ENCODE peak calls at places on chromosome 1, in six cellular contexts. F is thoracic aorta; H is C1 segment of cervical spinal cord; P is Jurkat, Clone E6-1; E is testis; S is stimulated activated CD4-positive, alpha-beta T cell treated with anti-CD3 and anti-CD28 coated beads, Interleukin-15, amount 100 ng/mL, for 24 hours. A is an unnamed sample.

GRCh38 chr1:241336335-241336734 is 20.7 kb downstream of the RGS7 start:
- DNase-seq in S (no peak), F (no peak), E (no peak), H (no peak), P (no peak), A (no peak)

GRCh38 chr1:27602510-27603319 is 1.2 kb downstream of the AHDC1 start:
- DNase-seq in H (peak), P (no peak), E (no peak), F (no peak), S (peak), A (peak)

GRCh38 chr1:5590717-5591116 is 401.5 kb downstream of the NPHP4 start:
- DNase-seq in H (no peak), S (no peak), P (no peak), E (no peak), F (no peak), A (no peak)

GRCh38 chr1:62962794-62963776 is 179.2 kb downstream of the ATG4C start:
- DNase-seq in P (peak), H (no peak), F (no peak), S (peak), E (peak), A (peak)

GRCh38 chr1:243621973-243622372 is 228.1 kb downstream of the AKT3 start:
- DNase-seq in H (no peak), P (no peak), S (no peak), F (no peak), E (no peak), A (no peak)

GRCh38 chr1:222073307-222073995 is 331.6 kb upstream of the DUSP10 start:
- DNase-seq in E (no peak), S (no peak), P (no peak), F (no peak), H (no peak), A (no peak)

GRCh38 chr1:155272466-155273133 is 704 bp downstream of the CLK2 start:
- DNase-seq in S (no peak), E (peak), F (no peak), H (no peak), P (no peak), A (peak)

GRCh38 chr1:6757719-6758435 is 27.4 kb upstream of the CAMTA1 start:
- DNase-seq in E (no peak), P (no peak), F (no peak), H (no peak), S (no peak), A (no peak)

GRCh38 chr1:147808025-147808424 is 47.6 kb upstream of the GJA5 start:
- DNase-seq in S (no peak), H (no peak), E (no peak), F (no peak), P (peak), A (peak)

GRCh38 chr1:248611883-248612282 is 14.4 kb upstream of the OR2T10 start:
- DNase-seq in S (peak), P (no peak), E (no peak), F (no peak), H (no peak), A (no peak)

GRCh38 chr1:13543927-13544556 is 30.2 kb upstream of the LRRC38 start:
- DNase-seq in H (peak), F (no peak), E (peak), P (no peak), S (no peak), A (peak)

GRCh38 chr1:47696911-47697441 is 259.1 kb downstream of the FOXD2 start:
- DNase-seq in F (no peak), E (no peak), H (peak), S (no peak), P (no peak), A (no peak)

GRCh38 chr1:49527606-49528305 is 496.0 kb downstream of the AGBL4 start:
- DNase-seq in H (no peak), F (no peak), E (no peak), P (no peak), S (no peak), A (no peak)

GRCh38 chr1:47992720-47993119 is 4.5 kb downstream of the TRABD2B start:
- DNase-seq in P (no peak), S (no peak), H (no peak), F (peak), E (no peak), A (no peak)

GRCh38 chr1:55155522-55155921 is 59.6 kb downstream of the USP24 start:
- DNase-seq in H (peak), S (no peak), F (no peak), E (no peak), P (peak), A (peak)

GRCh38 chr1:43814401-43814800 is 107.1 kb downstream of the ST3GAL3 start:
- DNase-seq in S (no peak), F (no peak), H (no peak), P (peak), E (no peak), A (no peak)

GRCh38 chr1:38072858-38073257 is 26.3 kb upstream of the POU3F1 start:
- DNase-seq in H (no peak), F (no peak), P (no peak), E (no peak), S (no peak), A (no peak)

GRCh38 chr1:53740621-53741105 is 1.7 kb upstream of the GLIS1 start:
- DNase-seq in S (no peak), F (no peak), P (no peak), E (no peak), H (peak), A (no peak)

GRCh38 chr1:42953182-42954180 is 5.2 kb downstream of the SLC2A1 start:
- DNase-seq in H (peak), S (no peak), E (no peak), F (no peak), P (no peak), A (no peak)

GRCh38 chr1:46623733-46624695 is 7.4 kb upstream of the MOB3C start:
- DNase-seq in E (peak), P (no peak), F (no peak), H (no peak), S (no peak), A (no peak)

GRCh38 chr1:33383974-33384767 is 46.7 kb downstream of the PHC2 start:
- DNase-seq in S (no peak), P (no peak), F (no peak), E (no peak), H (peak), A (peak)

GRCh38 chr1:91245437-91245836 is 159.2 kb downstream of the HFM1 start:
- DNase-seq in F (no peak), P (no peak), S (no peak), E (no peak), H (no peak), A (no peak)